ENCODE peak calls at places on chromosomes 11 and 22, in five cellular contexts. J, U, R, W and I are unnamed samples.

GRCh38 chr11:61690706-61691377 is 10.7 kb downstream of the DAGLA start:
- DNase-seq in W (peak), J (no peak), U (no peak), R (no peak), I (no peak)

GRCh38 chr22:24153959-24154358 is 27.3 kb upstream of the SUSD2 start:
- DNase-seq in R (no peak), W (no peak), J (no peak), U (no peak), I (no peak)

GRCh38 chr22:30262917-30263741 is 3.5 kb downstream of the OSM start:
- DNase-seq in W (peak), U (peak), J (peak), R (peak), I (peak)

GRCh38 chr22:31089101-31090100 is 8.3 kb downstream of the SMTN start:
- DNase-seq in J (peak), W (peak), U (no peak), R (peak), I (peak)

GRCh38 chr22:24588370-24588755 is 4.5 kb downstream of the LRRC75B start:
- DNase-seq in U (no peak), J (peak), W (peak), R (peak), I (no peak)

GRCh38 chr11:116454020-116454645 is 318.7 kb downstream of the BUD13 start:
- DNase-seq in R (peak), W (peak), J (peak), U (no peak), I (peak)

GRCh38 chr11:107651672-107652071 is 60.2 kb downstream of the SLN start:
- DNase-seq in W (no peak), J (no peak), U (no peak), R (no peak), I (no peak)

GRCh38 chr22:11629661-11630385 is 3898.2 kb upstream of the OR11H1 start:
- DNase-seq in R (no peak), W (no peak), J (no peak), U (no peak), I (no peak)

GRCh38 chr11:46278387-46279173 is 1.1 kb downstream of the CREB3L1 start:
- DNase-seq in R (no peak), W (peak), U (peak), J (peak), I (peak)

GRCh38 chr22:30245181-30245984 is 1.2 kb downstream of the LIF start:
- DNase-seq in W (no peak), U (no peak), R (no peak), J (no peak), I (no peak)

GRCh38 chr11:7668911-7669310 is 4.4 kb downstream of the CYB5R2 start:
- DNase-seq in U (no peak), R (no peak), J (no peak), W (no peak), I (peak)

GRCh38 chr11:69010964-69011623 is 2.0 kb downstream of the MRGPRF start:
- DNase-seq in J (peak), W (peak), U (peak), R (no peak), I (peak)

GRCh38 chr11:102430158-102430836 is 22.3 kb downstream of the TMEM123 start:
- DNase-seq in U (no peak), J (no peak), W (no peak), R (no peak), I (no peak)

GRCh38 chr11:117239295-117239694 is 6.8 kb downstream of the RNF214 start:
- DNase-seq in U (no peak), W (no peak), J (peak), R (no peak), I (peak)

GRCh38 chr22:42320463-42321416 is 50.3 kb upstream of the TCF20 start:
- DNase-seq in U (no peak), R (no peak), J (no peak), W (no peak), I (no peak)

GRCh38 chr11:69603163-69603836 is 37.7 kb upstream of the CCND1 start:
- DNase-seq in W (no peak), J (no peak), R (no peak), U (no peak), I (no peak)

GRCh38 chr22:45188779-45189178 is 25.1 kb downstream of the NUP50 start:
- DNase-seq in U (peak), J (no peak), R (no peak), W (no peak), I (no peak)

GRCh38 chr22:37599161-37599560 is 9.5 kb upstream of the GGA1 start:
- DNase-seq in R (no peak), W (peak), J (no peak), U (no peak), I (no peak)

GRCh38 chr22:39893526-39893925 is at the start of gene ENTHD1:
- DNase-seq in R (no peak), U (no peak), W (no peak), J (no peak), I (no peak)

GRCh38 chr11:61815790-61816735 is 740 bp downstream of the FADS1 start:
- DNase-seq in R (peak), U (peak), W (peak), J (peak), I (peak)

GRCh38 chr22:49664371-49664881 is 163.2 kb downstream of the BRD1 start:
- DNase-seq in R (peak), W (no peak), U (peak), J (no peak), I (no peak)

GRCh38 chr11:67274768-67275605 is 8.7 kb downstream of the GRK2 start:
- DNase-seq in W (peak), U (peak), J (no peak), R (no peak), I (no peak)

GRCh38 chr11:71298761-71299181 is 46.4 kb upstream of the SHANK2 start:
- DNase-seq in U (no peak), W (no peak), R (no peak), J (no peak), I (no peak)

GRCh38 chr11:76604652-76605241 is 65.8 kb downstream of the LRRC32 start:
- DNase-seq in R (no peak), W (peak), J (peak), U (no peak), I (peak)

GRCh38 chr22:33557836-33558235 is 362.4 kb downstream of the LARGE1 start:
- DNase-seq in R (no peak), J (no peak), W (no peak), U (no peak), I (no peak)

GRCh38 chr11:46641639-46642038 is 24.3 kb downstream of the ATG13 start:
- DNase-seq in U (no peak), J (no peak), W (no peak), R (no peak), I (no peak)

DNA sequence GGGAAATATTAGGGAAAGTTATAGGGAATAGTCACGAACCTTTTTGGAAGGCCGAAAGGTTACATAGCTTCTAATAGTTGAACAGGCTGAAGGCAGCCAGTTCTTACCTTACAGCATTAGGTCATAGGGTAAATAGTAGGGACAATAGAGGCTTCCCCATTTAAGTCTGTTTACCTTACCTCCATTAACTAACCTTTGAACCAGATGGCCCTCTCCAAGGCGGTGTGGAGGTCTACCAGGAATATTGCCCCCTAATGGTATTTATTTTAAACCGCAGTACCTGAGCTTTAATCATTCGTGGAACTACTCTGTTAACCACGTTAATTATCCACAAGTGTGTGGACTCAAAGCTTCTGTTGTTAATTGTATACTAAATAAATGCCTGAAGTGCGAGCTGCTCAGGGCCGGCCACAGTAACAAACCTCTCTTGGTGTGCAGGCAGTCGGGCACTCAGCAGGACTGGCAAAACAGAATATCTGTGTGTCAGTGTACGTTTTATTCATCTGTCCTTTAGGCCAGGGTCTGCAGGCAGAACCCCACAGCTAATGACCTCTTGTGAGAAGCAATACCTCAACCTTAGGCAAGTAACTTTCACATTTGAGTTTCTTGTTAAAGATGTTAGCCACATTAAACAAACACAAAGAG is 81.7 kb downstream of the PRCP start:
- DNase-seq in W (no peak), U (no peak), R (no peak), J (no peak), I (no peak)
- TF ChIP-seq CTCF in W (no peak), U (no peak), R (no peak), J (no peak), I (no peak)

DNA sequence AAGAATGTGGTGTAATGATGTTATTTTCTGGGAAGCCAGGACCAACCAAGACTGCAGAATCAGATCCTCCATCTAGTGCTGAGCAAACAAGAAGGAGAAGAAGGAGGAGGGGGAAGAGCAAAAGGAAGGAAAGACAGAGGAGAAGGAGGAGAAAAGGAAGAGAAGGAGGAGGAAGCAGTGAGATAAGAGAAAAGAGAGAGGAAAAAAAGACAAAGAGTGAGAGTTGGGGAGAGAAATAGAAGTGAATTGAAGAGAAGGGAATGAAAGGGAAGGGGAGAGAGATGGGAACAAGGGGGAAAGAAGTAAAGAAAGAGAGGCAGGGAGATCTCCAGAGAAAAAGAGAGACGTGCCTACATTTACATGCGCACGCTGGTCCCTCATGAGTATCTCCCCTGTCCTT is 153.5 kb downstream of the MN1 start:
- DNase-seq in R (no peak), U (no peak), J (no peak), W (no peak), I (no peak)
- TF ChIP-seq CTCF in R (no peak), U (no peak), J (no peak), W (no peak), I (no peak)

GRCh38 chr11:83521647-83522596 is 235.8 kb upstream of the CCDC90B start:
- DNase-seq in R (no peak), J (peak), W (no peak), U (no peak), I (peak)
- TF ChIP-seq CTCF in R (peak), J (no peak), W (no peak), U (no peak), I (peak)

GRCh38 chr22:27032121-27032761 is 374.9 kb downstream of the MIAT start:
- DNase-seq in J (no peak), R (peak), W (peak), U (no peak), I (no peak)

GRCh38 chr22:27028093-27028492 is 370.7 kb downstream of the MIAT start:
- DNase-seq in R (no peak), U (no peak), J (no peak), W (no peak), I (no peak)

GRCh38 chr22:27024982-27025381 is 367.6 kb downstream of the MIAT start:
- DNase-seq in U (no peak), J (no peak), W (no peak), R (no peak), I (no peak)

GRCh38 chr22:27029584-27030130 is 372.3 kb downstream of the MIAT start:
- DNase-seq in W (no peak), R (no peak), J (no peak), U (no peak), I (no peak)
- TF ChIP-seq CTCF in W (no peak), R (no peak), J (no peak), U (no peak), I (no peak)

GRCh38 chr11:120222916-120223315 is 12.1 kb downstream of the OAF start:
- DNase-seq in J (no peak), W (no peak), R (no peak), U (no peak), I (no peak)

GRCh38 chr11:120219157-120219934 is 8.5 kb downstream of the OAF start:
- DNase-seq in U (no peak), W (peak), R (no peak), J (no peak), I (no peak)

GRCh38 chr11:120219935-120220746 is 9.3 kb downstream of the OAF start:
- DNase-seq in U (no peak), R (no peak), W (no peak), J (no peak), I (no peak)

GRCh38 chr11:120220747-120221037 is 9.9 kb downstream of the OAF start:
- DNase-seq in R (no peak), W (no peak), J (no peak), U (no peak), I (no peak)

DNA sequence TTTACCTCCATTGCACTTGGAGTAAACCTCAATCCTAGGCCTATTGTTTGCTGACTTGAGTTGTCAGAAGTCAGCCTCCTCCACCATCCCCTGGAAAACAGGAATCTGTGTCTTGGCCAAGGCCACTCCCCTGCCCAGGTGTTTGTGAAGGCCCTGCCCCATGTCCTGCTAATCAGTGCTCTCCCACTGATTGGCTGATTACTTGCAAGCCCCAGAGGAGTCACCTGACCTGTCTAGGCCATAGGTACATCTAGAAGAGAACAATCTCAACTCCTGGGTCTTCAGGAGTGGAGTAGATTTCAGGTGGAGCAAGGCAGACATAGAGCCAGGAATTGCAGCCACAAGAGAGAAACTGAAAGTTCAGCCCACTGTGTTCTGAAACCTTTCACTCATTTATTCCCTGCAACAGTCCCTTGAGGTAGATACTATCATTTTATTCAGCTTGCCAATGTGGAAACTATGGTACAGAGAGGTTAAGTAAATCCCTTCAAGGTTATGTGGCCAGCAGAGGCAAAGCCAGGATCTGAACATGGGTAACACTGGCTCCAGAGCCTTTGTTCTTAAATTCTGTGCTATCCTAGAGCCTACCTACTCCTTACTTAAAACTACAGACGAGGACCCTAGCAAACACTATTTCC is 10.4 kb downstream of the OAF start:
- DNase-seq in R (no peak), W (peak), U (no peak), J (no peak), I (no peak)
- TF ChIP-seq CTCF in R (no peak), W (no peak), U (no peak), J (no peak), I (no peak)

GRCh38 chr11:1534682-1535081 is 37.4 kb downstream of the DUSP8 start:
- DNase-seq in U (no peak), J (peak), R (no peak), W (no peak), I (no peak)
- TF ChIP-seq CTCF in U (no peak), J (no peak), R (no peak), W (no peak), I (no peak)

GRCh38 chr11:48210052-48210451 is 6.6 kb upstream of the OR4B1 start:
- DNase-seq in R (no peak), U (no peak), W (no peak), J (no peak), I (no peak)
- TF ChIP-seq CTCF in R (no peak), U (no peak), W (no peak), J (peak), I (peak)

GRCh38 chr11:78916759-78917158 is 342.1 kb upstream of the NARS2 start:
- DNase-seq in W (no peak), U (no peak), R (no peak), J (peak), I (no peak)
- TF ChIP-seq CTCF in W (no peak), U (no peak), R (no peak), J (no peak), I (peak)

GRCh38 chr11:132158091-132158490 is 787.7 kb downstream of the NTM start:
- DNase-seq in R (no peak), J (peak), U (no peak), W (peak), I (no peak)
- TF ChIP-seq CTCF in R (peak), J (peak), U (peak), W (no peak), I (peak)